ENCODE peak calls at places on chromosomes 5 and 9, in six cellular contexts. A is CD4-positive, CD25-positive, alpha-beta regulatory T cell; Q is ovary; L is heart right ventricle; G is SK-N-SH; M is aorta. Y is an unnamed sample.

GRCh38 chr9:38281917-38282316 is 110.6 kb upstream of the ALDH1B1 start:
- DNase-seq in A (no peak), G (no peak), Q (no peak), M (no peak), L (no peak), Y (no peak)

GRCh38 chr9:38091310-38092199 is 22.5 kb upstream of the SHB start:
- DNase-seq in Q (no peak), G (peak; percentile 34), M (no peak), L (no peak), A (no peak), Y (no peak)

GRCh38 chr5:76870046-76870445 is 20.2 kb downstream of the S100Z start:
- DNase-seq in G (no peak), Q (no peak), A (no peak), M (no peak), L (no peak), Y (no peak)

GRCh38 chr9:135196474-135196873 is 109.0 kb downstream of the OLFM1 start:
- DNase-seq in L (no peak), G (no peak), Q (no peak), M (no peak), A (peak; percentile 2), Y (no peak)

GRCh38 chr9:129454468-129455067 is 166.3 kb downstream of the C9orf50 start:
- DNase-seq in M (no peak), G (no peak), A (no peak), L (no peak), Q (no peak), Y (no peak)

GRCh38 chr9:75889977-75890540 is 414 bp upstream of the PCSK5 start:
- DNase-seq in M (peak; percentile 60), Q (peak; percentile 57), A (no peak), L (no peak), G (peak; percentile 7), Y (peak; percentile 26)

GRCh38 chr5:119171686-119172085 is 100.8 kb downstream of the DMXL1 start:
- DNase-seq in M (no peak), Q (no peak), A (no peak), G (no peak), L (no peak), Y (no peak)

GRCh38 chr5:74442466-74442865 is 198.1 kb downstream of the ENC1 start:
- DNase-seq in G (no peak), L (no peak), M (no peak), Q (no peak), A (no peak), Y (no peak)

GRCh38 chr5:51383494-51384081 is 340 bp downstream of the ISL1 start:
- DNase-seq in A (no peak), Q (no peak), G (peak; percentile 23), L (no peak), M (no peak), Y (no peak)

GRCh38 chr5:178431777-178432155 is 158.4 kb downstream of the COL23A1 start:
- DNase-seq in L (no peak), Q (no peak), G (no peak), A (no peak), M (no peak), Y (no peak)

GRCh38 chr9:134314950-134315715 is 11.1 kb upstream of the RXRA start:
- DNase-seq in M (peak; percentile 46), A (no peak), G (no peak), Q (peak; percentile 19), L (peak; percentile 8), Y (peak; percentile 69)

GRCh38 chr5:100900142-100900795 is 2.8 kb downstream of the ST8SIA4 start:
- DNase-seq in G (no peak), A (no peak), L (peak; percentile 22), Q (no peak), M (peak; percentile 64), Y (peak; percentile 23)

GRCh38 chr9:96258967-96259366 is 43.0 kb downstream of the HSD17B3 start:
- DNase-seq in L (no peak), Q (no peak), M (no peak), A (no peak), G (no peak), Y (peak; percentile 41)

GRCh38 chr9:127447416-127448111 is 3.6 kb downstream of the RPL12 start:
- DNase-seq in A (no peak), L (no peak), M (no peak), Q (no peak), G (no peak), Y (no peak)

GRCh38 chr9:127445851-127446719 is 5.1 kb downstream of the RPL12 start:
- DNase-seq in Q (no peak), L (no peak), A (no peak), G (no peak), M (no peak), Y (no peak)

GRCh38 chr9:127444921-127445850 is 6.0 kb downstream of the RPL12 start:
- DNase-seq in A (no peak), G (no peak), Q (no peak), M (no peak), L (no peak), Y (no peak)

GRCh38 chr9:127446720-127447415 is 4.3 kb downstream of the RPL12 start:
- DNase-seq in G (no peak), L (no peak), Q (no peak), M (no peak), A (no peak), Y (no peak)

GRCh38 chr9:127444283-127444920 is 6.8 kb downstream of the RPL12 start:
- DNase-seq in G (no peak), Q (no peak), A (no peak), M (no peak), L (no peak), Y (no peak)
- H3K36me3 ChIP-seq in G (peaks cover 65% of the 10 kb centered on the region), Q (no peaks in the 10 kb centered on the region), A (peaks cover 81% of the 10 kb centered on the region), M (peaks cover 13% of the 10 kb centered on the region), L (peaks cover 87% of the 10 kb centered on the region), Y (peaks cover 59% of the 10 kb centered on the region)

GRCh38 chr5:172224996-172225395 is 31.0 kb downstream of the EFCAB9 start:
- DNase-seq in M (no peak), G (peak; percentile 47), A (no peak), L (no peak), Q (no peak), Y (no peak)
- H3K4me3 ChIP-seq in M (no peak overlapping the region), G (no peak overlapping the region), A (no peak overlapping the region), L (no peak overlapping the region), Q (no peak overlapping the region), Y (no peak overlapping the region)

DNA sequence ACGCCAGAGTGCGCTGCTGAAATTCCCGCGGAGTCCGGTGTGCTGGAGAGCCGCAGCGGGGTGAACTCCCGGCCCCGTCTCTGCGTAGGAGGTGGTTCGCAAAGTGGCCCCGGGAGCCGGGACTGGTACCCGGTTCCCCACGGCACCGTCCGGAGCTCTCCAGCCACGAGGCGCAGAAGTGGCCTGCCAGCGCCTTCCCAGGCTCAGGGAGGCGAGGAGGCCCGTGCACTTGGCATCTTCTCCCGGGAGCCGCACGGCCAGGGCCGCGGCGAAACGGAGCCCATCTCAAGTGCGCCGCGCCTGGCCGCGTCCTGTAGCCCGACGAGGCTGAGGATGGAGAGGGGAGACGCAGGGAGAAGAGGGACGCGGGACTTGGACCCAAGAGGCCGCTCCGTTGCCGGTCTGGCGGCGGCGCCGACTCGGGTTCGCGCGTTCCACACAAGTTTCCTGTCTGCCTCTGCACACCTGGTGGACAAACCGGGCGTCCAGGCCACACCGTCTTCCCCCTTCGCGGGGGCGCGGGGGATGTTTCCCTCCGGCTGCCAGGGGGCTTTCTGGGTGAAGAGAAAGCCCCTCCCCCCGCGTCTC is 1.0 kb upstream of the IRX1 start:
- DNase-seq in A (no peak), Q (no peak), L (no peak), G (peak; percentile 25), M (no peak), Y (peak; percentile 88)
- H3K27me3 ChIP-seq in A (peaks cover 6% of the 10 kb centered on the region), Q (no peaks in the 10 kb centered on the region), L (peaks cover 98% of the 10 kb centered on the region), G (peaks cover 85% of the 10 kb centered on the region), M (no peaks in the 10 kb centered on the region), Y (peaks cover 97% of the 10 kb centered on the region)

GRCh38 chr5:150541397-150541675 is 33.4 kb downstream of the NDST1 start:
- DNase-seq in Q (no peak), A (no peak), M (peak; percentile 24), G (no peak), L (no peak), Y (no peak)
- H3K36me3 ChIP-seq in Q (no peaks in the 10 kb centered on the region), A (no peaks in the 10 kb centered on the region), M (peaks cover 4% of the 10 kb centered on the region), G (peaks cover 57% of the 10 kb centered on the region), L (peaks cover 54% of the 10 kb centered on the region), Y (peaks cover 45% of the 10 kb centered on the region)

DNA sequence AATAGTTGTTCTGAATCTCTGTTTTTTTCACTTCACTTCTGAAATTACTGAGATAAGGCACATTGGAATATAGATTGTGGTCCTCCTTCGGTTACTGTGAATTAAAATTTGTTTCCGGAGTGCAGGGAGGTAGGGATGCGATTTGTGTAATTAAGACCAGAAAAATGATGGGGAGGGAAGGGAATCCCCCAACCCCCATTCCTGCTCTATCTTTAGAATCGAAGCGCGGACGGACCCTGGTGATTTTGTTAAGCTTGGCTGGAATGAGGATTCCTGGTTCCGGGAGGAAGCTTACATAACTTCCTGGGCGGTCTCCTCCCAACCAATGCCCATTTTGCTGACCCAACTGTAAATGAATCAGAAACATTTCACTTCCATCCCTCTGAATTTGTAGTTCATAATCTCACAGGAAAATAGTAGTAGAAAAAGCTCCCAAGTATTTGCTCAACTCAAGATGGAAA is 220.1 kb upstream of the MSX2 start:
- DNase-seq in A (no peak), L (no peak), Q (no peak), M (no peak), G (no peak), Y (no peak)
- H3K4me3 ChIP-seq in A (no peak overlapping the region), L (no peak overlapping the region), Q (no peak overlapping the region), M (no peak overlapping the region), G (no peak overlapping the region), Y (no peak overlapping the region)

DNA sequence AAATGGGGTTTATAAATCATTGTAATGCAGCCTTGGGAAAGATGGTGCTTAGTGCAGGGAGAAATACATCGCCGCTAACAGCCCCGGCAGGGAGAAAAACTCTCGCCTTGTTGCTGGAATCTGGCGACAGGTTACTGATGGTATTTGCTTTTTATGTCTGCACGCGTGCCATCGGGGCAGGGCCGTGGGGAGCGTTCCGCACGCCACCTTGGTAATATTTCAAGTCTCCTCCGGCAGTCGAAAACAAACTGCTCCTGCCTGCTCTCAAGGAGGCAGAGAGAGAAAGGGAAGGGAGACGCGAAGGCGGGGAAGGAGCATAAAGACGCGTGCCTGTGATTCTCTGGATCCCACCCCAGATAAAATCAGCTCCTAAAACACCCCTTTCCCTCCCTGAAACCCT is 47.5 kb downstream of the CFAP77 start:
- DNase-seq in Q (no peak), G (no peak), A (no peak), L (no peak), M (no peak), Y (no peak)
- H3K27me3 ChIP-seq in Q (no peaks in the 10 kb centered on the region), G (no peaks in the 10 kb centered on the region), A (no peaks in the 10 kb centered on the region), L (no peaks in the 10 kb centered on the region), M (no peaks in the 10 kb centered on the region), Y (no peaks in the 10 kb centered on the region)

GRCh38 chr5:36965179-36965578 is 88.6 kb downstream of the NIPBL start:
- DNase-seq in Q (no peak), M (no peak), A (no peak), G (no peak), L (no peak), Y (no peak)
- H3K36me3 ChIP-seq in Q (no peaks in the 10 kb centered on the region), M (no peaks in the 10 kb centered on the region), A (peaks cover 71% of the 10 kb centered on the region), G (peaks cover 65% of the 10 kb centered on the region), L (peaks cover 17% of the 10 kb centered on the region), Y (no peaks in the 10 kb centered on the region)